ENCODE peak calls at places on chromosome X, in nine cellular contexts. D is SK-N-SH, C is stomach, J is tibial nerve, Y is upper lobe of left lung, B is suprapubic skin, S is A549, M is GM12878, X is K562. L is an unnamed sample. For H3K4me1, the result is how much of the 10 kb centered on the place peaks cover.

GRCh38 chrX:39948564-39948963 is 149.2 kb downstream of the BCOR start:
- DNase-seq in D (peak), C (no peak), J (no peak), Y (no peak), B (no peak), S (no peak), M (no peak), X (no peak), L (no peak)

GRCh38 chrX:120517936-120518335 is 42.8 kb downstream of the CUL4B start:
- DNase-seq in D (no peak), C (no peak), J (no peak), Y (no peak), B (no peak), S (no peak), M (no peak), X (no peak), L (no peak)

GRCh38 chrX:2243913-2244460 is 256.8 kb downstream of the DHRSX start:
- DNase-seq in D (no peak), C (no peak), J (no peak), Y (no peak), B (no peak), S (no peak), M (no peak), X (no peak), L (no peak)

GRCh38 chrX:53116101-53116500 is 22.2 kb downstream of the KANTR start:
- DNase-seq in D (no peak), C (no peak), J (no peak), Y (no peak), B (no peak), S (no peak), M (no peak), X (no peak), L (no peak)

GRCh38 chrX:45445745-45446412 is 245.2 kb upstream of the DIPK2B start:
- DNase-seq in D (no peak), C (no peak), J (no peak), Y (no peak), B (no peak), S (peak), M (no peak), X (no peak), L (no peak)

GRCh38 chrX:46256875-46257274 is 288.3 kb downstream of the ZNF674 start:
- DNase-seq in D (no peak), C (no peak), J (no peak), Y (no peak), B (no peak), S (no peak), M (no peak), X (no peak), L (no peak)

GRCh38 chrX:70969635-70970481 is 39.0 kb upstream of the SLC7A3 start:
- DNase-seq in D (no peak), C (no peak), J (no peak), Y (no peak), B (no peak), S (no peak), M (no peak), X (peak), L (no peak)

GRCh38 chrX:116284383-116284782 is 113.8 kb downstream of the AGTR2 start:
- DNase-seq in D (no peak), C (no peak), J (no peak), Y (no peak), B (no peak), S (peak), M (no peak), X (no peak), L (no peak)

GRCh38 chrX:152639426-152639825 is 1.7 kb downstream of the GABRQ start:
- DNase-seq in D (no peak), C (no peak), J (no peak), Y (no peak), B (no peak), S (no peak), M (no peak), X (no peak), L (no peak)

GRCh38 chrX:45758738-45759397 is 558.2 kb upstream of the DIPK2B start:
- DNase-seq in D (no peak), C (no peak), J (no peak), Y (no peak), B (no peak), S (no peak), M (peak), X (no peak), L (no peak)

GRCh38 chrX:3962511-3963350 is 249.3 kb upstream of the PRKX start:
- DNase-seq in D (peak), C (no peak), J (peak), Y (no peak), B (no peak), S (peak), M (no peak), X (peak), L (no peak)

GRCh38 chrX:73448379-73448778 is 1.5 kb downstream of the CDX4 start:
- DNase-seq in D (no peak), C (no peak), J (no peak), Y (peak), B (no peak), S (no peak), M (no peak), X (no peak), L (no peak)

GRCh38 chrX:119008122-119008744 is 33.8 kb downstream of the LONRF3 start:
- DNase-seq in D (peak), C (peak), J (no peak), Y (no peak), B (no peak), S (peak), M (no peak), X (peak), L (no peak)

DNA sequence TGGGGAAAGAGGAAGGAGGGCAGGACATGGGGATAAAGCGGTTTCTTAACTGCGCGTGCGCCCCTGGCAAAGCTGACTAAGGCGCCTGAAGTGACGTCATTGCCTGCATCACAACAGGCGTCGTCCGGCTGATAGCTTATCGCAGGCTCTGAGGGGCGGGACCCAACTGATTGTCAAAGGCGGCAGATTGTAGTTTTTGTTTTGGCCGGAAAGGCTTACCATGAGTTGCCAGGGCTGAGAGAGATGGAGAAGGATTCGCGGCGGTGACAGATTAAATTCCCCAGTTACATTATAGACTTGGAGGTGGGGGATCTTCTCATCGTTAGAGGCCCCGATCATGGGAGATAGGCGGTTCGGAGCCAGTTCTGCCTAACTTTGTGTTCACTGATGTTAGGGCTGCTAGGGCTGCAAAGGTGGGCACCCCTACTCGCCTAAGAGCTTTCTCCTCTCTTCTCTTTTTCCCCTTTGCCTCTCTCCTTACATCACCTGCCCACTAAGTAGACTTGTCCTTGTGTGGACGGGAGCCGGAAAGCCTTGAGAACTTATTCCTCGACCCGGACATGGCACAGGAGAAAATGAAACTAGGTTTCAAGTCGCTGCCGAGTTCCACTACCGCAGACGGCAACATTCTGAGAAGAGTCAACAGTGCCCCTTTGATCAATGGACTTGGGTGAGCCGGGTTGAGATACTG is 148.9 kb upstream of the PLAC1 start:
- DNase-seq in D (peak), C (peak), J (peak), Y (no peak), B (peak), S (peak), M (peak), X (peak), L (peak)
- H3K27ac ChIP-seq in D (peak), C (peak), J (peak), Y (peak), B (peak), S (peak), M (peak), X (peak), L (peak)

DNA sequence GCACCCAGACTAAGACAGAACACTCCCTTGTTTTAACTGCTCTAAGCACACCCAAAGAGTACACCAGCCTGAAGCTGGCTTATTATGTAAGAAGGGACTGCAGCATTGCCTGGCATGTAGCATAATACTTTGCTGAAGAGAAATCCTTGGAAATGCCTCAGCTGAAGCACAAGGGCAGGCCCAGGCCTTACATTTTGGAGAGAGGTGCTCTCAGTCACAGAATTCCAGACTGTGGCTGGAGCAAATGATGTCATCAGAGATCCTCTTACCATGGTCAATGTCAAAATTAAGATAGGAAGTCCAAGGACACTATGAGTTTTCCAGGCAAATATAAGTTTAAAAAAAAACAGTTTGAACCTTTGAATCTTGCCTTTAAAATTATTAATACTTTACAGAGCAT is 14.8 kb downstream of the ARHGEF6 start:
- DNase-seq in D (no peak), C (no peak), J (no peak), Y (no peak), B (no peak), S (no peak), M (no peak), X (no peak), L (no peak)
- H3K4me1 ChIP-seq in D (under half), C (under half), J (under half), Y (under half), B (under half), S (under half), M (under half), X (under half), L (under half)

GRCh38 chrX:85569096-85569495 is 189.6 kb upstream of the POF1B start:
- DNase-seq in D (no peak), C (no peak), J (no peak), Y (no peak), B (no peak), S (no peak), M (no peak), X (no peak), L (no peak)
- TF ChIP-seq EP300 in D (no peak), C (no peak), J (no peak), Y (no peak), B (no peak), S (no peak), M (no peak), X (no peak), L (no peak)

DNA sequence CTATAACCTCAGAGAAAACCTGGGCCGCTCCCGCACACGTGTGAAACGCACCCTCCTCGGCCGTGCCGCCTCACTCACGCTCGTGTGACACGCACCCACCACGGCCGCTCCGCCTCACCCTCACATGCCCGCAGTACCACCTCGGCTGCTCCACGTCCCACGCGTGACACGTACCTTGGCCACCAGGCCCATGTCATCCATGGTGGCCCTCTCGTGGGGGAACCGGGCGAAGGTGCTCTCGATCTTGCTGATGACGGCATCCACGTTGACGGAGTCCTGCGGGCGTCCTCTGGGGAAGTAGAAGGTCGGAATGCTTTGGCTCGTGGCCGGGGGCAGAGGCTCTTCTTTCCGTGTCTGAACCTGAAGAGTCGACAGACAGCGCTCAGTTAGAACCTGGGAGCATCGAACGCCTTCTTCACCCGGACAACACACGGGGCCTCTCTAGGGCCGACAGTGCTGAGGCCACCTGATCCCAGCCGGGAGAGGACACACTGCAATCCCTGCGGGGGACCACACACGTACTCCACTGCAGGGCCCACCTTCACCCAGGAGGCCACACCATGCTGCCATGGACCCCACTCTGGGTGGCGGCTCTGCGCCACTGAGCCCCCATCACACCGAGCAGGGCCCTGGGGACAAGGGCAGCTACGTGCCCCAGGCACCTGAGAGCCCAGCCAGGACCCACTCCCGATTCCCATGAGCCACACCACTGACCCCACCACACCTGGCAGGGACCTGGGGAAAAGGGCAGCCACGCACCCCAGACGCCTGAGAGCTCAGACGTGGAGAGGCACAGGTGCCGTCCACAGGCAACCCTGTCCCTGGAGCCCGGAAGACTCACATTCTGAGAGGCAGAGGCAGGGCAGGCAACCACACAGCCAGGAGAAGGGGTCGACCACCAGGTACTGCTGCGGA is 25.2 kb downstream of the PPP2R3B start:
- DNase-seq in D (no peak), C (no peak), J (no peak), Y (peak), B (no peak), S (no peak), M (no peak), X (no peak), L (no peak)
- H3K27ac ChIP-seq in D (no peak), C (no peak), J (no peak), Y (no peak), B (no peak), S (no peak), M (no peak), X (no peak), L (no peak)

DNA sequence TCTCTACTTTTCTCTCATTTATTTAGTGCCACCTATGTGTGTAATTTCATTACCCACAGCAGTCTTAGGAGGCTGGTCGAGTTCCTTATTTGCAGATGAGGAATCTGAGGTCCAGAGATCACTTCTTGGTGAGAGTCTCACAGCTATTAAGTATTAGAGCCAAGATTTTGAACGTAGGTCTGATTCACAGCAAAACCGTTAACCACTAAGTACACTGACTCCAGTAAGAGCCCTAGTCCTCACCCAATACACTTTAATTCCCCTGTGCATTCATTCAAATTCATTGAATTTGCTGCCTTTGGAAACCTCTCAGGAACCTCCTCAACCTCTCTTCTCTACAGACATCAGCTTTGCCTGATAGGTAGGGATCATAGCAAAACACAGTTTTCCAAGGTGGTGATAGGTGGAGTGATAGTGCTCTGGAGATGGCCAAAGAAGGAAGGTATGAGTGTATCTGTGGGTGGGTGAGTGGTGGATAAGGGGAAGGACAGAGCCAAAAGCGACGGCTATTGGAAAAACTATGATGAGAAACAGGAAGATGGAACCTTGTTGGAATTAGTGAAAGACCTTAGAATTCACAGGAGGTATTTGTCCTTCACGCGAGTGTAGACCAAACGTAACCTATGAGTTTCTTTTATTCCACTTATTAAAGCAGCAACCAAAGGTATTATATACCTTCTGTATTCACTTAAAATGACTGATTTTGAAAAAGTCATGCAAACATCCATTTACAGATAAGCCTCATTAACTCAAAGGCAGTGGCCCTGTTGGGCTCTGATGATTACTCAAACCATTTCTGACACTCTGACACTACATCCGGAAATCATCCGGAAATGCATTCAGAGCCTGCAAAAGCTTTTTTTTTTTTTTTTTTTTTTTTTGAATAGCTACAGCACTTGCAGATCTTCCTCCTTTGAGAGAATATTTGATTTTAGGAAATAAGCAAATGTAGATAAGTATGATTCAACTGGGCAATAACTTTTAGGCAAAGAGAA is 6.3 kb downstream of the FMR1 start:
- DNase-seq in D (no peak), C (no peak), J (no peak), Y (no peak), B (no peak), S (no peak), M (peak), X (no peak), L (no peak)
- H3K4me1 ChIP-seq in D (under half), C (under half), J (under half), Y (under half), B (under half), S (under half), M (under half), X (under half), L (under half)

GRCh38 chrX:96372313-96373046 is 312.2 kb upstream of the DIAPH2 start:
- DNase-seq in D (peak), C (no peak), J (no peak), Y (no peak), B (no peak), S (peak), M (no peak), X (no peak), L (no peak)
- TF ChIP-seq EP300 in D (no peak), C (no peak), J (no peak), Y (no peak), B (no peak), S (no peak), M (no peak), X (no peak), L (no peak)

DNA sequence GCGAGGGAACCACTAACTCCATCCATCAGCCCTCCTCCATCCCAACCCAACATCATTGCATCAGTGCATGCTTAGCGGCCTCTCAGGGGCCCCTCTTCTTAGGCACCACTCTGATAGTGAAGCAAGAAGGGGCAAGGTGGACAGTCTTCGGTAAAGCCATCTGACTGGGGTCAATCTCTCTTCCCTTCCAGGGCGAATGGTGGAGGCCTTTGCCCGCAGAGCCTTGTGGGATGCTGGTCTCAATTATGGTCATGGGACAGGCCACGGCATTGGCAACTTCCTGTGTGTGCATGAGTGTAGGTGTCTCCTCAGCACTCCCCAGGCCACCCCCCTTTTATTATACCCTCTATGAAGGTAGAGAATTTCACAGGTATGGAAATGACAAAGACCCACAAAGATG is 18.8 kb upstream of the SASH3 start:
- DNase-seq in D (no peak), C (no peak), J (no peak), Y (no peak), B (no peak), S (no peak), M (no peak), X (no peak), L (no peak)
- H3K27ac ChIP-seq in D (no peak), C (no peak), J (no peak), Y (no peak), B (no peak), S (no peak), M (no peak), X (no peak), L (no peak)

DNA sequence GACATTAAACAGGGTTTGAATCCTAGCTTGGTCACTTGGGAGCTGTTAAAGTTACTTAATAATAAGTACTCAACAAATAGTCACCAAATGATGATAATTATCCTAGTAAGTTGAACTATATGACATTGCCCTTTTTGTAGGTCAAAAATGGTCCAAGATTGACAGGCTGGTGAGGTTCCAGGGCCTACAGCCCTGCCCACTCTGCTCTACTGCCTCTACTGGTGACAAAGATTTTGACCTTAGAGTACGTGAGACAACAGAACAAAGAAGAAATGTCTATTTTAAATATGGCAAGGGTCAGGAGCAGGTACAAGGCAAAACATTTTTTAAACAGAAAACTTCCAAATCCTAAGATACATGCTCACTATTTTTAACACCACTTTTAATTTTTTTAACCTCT is 572 bp upstream of the SMPX start:
- DNase-seq in D (no peak), C (no peak), J (no peak), Y (no peak), B (no peak), S (no peak), M (no peak), X (no peak), L (no peak)
- H3K4me1 ChIP-seq in D (under half), C (under half), J (under half), Y (under half), B (under half), S (under half), M (under half), X (under half), L (under half)

GRCh38 chrX:34112459-34112858 is 19.7 kb downstream of the FAM47A start:
- DNase-seq in D (no peak), C (no peak), J (no peak), Y (no peak), B (no peak), S (no peak), M (no peak), X (no peak), L (no peak)
- TF ChIP-seq EP300 in D (no peak), C (no peak), J (no peak), Y (no peak), B (no peak), S (no peak), M (no peak), X (no peak), L (no peak)

GRCh38 chrX:65685112-65685511 is 17.7 kb downstream of the MSN start:
- DNase-seq in D (no peak), C (no peak), J (no peak), Y (no peak), B (no peak), S (no peak), M (no peak), X (no peak), L (no peak)

GRCh38 chrX:65686246-65686645 is 18.8 kb downstream of the MSN start:
- DNase-seq in D (no peak), C (no peak), J (no peak), Y (no peak), B (no peak), S (no peak), M (no peak), X (no peak), L (no peak)

GRCh38 chrX:65688403-65688881 is 21.0 kb downstream of the MSN start:
- DNase-seq in D (no peak), C (no peak), J (no peak), Y (no peak), B (no peak), S (no peak), M (peak), X (no peak), L (no peak)

GRCh38 chrX:65689377-65689776 is 21.9 kb downstream of the MSN start:
- DNase-seq in D (no peak), C (no peak), J (no peak), Y (no peak), B (no peak), S (no peak), M (no peak), X (no peak), L (no peak)

GRCh38 chrX:65687367-65687766 is 19.9 kb downstream of the MSN start:
- DNase-seq in D (no peak), C (no peak), J (no peak), Y (no peak), B (no peak), S (no peak), M (no peak), X (no peak), L (no peak)
- H3K27ac ChIP-seq in D (no peak), C (peak), J (no peak), Y (no peak), B (no peak), S (no peak), M (peak), X (no peak), L (no peak)

L was measured in ovary.